ENCODE peak calls at places on chromosomes 5 and 9, in five cellular contexts. X is stimulated activated CD4-positive, alpha-beta T cell treated with anti-CD3 and anti-CD28 coated beads, Interleukin-2, amount 100 ng/mL, for 48 hours; W is right lobe of liver; B is HFFc6; F is stimulated activated CD8-positive, alpha-beta memory T cell treated with anti-CD3 and anti-CD28 coated beads, Interleukin-15, amount 100 ng/mL, for 24 hours. R is an unnamed sample.

GRCh38 chr5:126139773-126140172 is 283.4 kb upstream of the GRAMD2B start:
- DNase-seq in F (no peak), B (peak; percentile 19), X (no peak), W (no peak), R (no peak)

GRCh38 chr5:121090822-121091221 is 626.7 kb downstream of the PRR16 start:
- DNase-seq in B (no peak), W (no peak), F (no peak), X (no peak), R (no peak)

GRCh38 chr9:127221695-127222094 is 42.9 kb upstream of the GARNL3 start:
- DNase-seq in X (no peak), W (no peak), F (no peak), B (no peak), R (no peak)

GRCh38 chr9:130116346-130116745 is 55.9 kb upstream of the NCS1 start:
- DNase-seq in B (no peak), F (no peak), W (no peak), X (no peak), R (no peak)

GRCh38 chr5:149455889-149456409 is 76.9 kb upstream of the IL17B start:
- DNase-seq in B (peak; percentile 60), X (no peak), F (no peak), W (no peak), R (no peak)

GRCh38 chr5:141897425-141897824 is 19.2 kb upstream of the PCDH1 start:
- DNase-seq in X (no peak), F (no peak), B (no peak), W (no peak), R (no peak)

GRCh38 chr5:116145416-116145815 is 60.6 kb downstream of the COMMD10 start:
- DNase-seq in W (no peak), X (no peak), B (no peak), F (no peak), R (no peak)

GRCh38 chr9:129148463-129149204 is 29.4 kb downstream of the IER5L start:
- DNase-seq in X (no peak), F (no peak), B (no peak), W (no peak), R (no peak)

GRCh38 chr9:23700359-23700758 is 125.7 kb downstream of the ELAVL2 start:
- DNase-seq in W (no peak), X (no peak), B (no peak), F (no peak), R (no peak)

GRCh38 chr5:138664276-138664943 is 88.8 kb upstream of the CTNNA1 start:
- DNase-seq in F (no peak), X (no peak), B (peak; percentile 21), W (no peak), R (no peak)

GRCh38 chr5:57442080-57442839 is 40.4 kb downstream of the ACTBL2 start:
- DNase-seq in W (no peak), F (no peak), X (peak; percentile 1), B (peak; percentile 92), R (no peak)

GRCh38 chr5:146574713-146575112 is 58.7 kb upstream of the GPR151 start:
- DNase-seq in F (no peak), B (no peak), X (no peak), W (no peak), R (no peak)

GRCh38 chr9:124527781-124528180 is 20.6 kb upstream of the NR5A1 start:
- DNase-seq in B (peak; percentile 52), X (no peak), W (no peak), F (no peak), R (no peak)

GRCh38 chr5:88269222-88269771 is 652 bp upstream of the TMEM161B start:
- DNase-seq in F (no peak), W (no peak), X (no peak), B (no peak), R (no peak)

GRCh38 chr9:116193636-116194035 is 40.0 kb downstream of the PAPPA start:
- DNase-seq in W (no peak), X (no peak), B (peak; percentile 86), F (no peak), R (no peak)

GRCh38 chr5:139668064-139668880 is 20.1 kb downstream of the CXXC5 start:
- DNase-seq in W (no peak), B (peak; percentile 65), F (no peak), X (no peak), R (no peak)

GRCh38 chr5:111820072-111820471 is 63.1 kb upstream of the NREP start:
- DNase-seq in B (no peak), W (no peak), F (no peak), X (no peak), R (no peak)

GRCh38 chr5:51622161-51622790 is 239.0 kb downstream of the ISL1 start:
- DNase-seq in X (no peak), F (no peak), W (no peak), B (no peak), R (no peak)

GRCh38 chr9:135478858-135479468 is 619 bp upstream of the PPP1R26 start:
- DNase-seq in W (peak; percentile 73), X (no peak), B (no peak), F (no peak), R (no peak)

GRCh38 chr9:33776578-33776977 is 18.8 kb upstream of the PRSS3 start:
- DNase-seq in W (no peak), X (no peak), F (no peak), B (no peak), R (no peak)

GRCh38 chr5:565782-566445 is 41.7 kb upstream of the SLC9A3 start:
- DNase-seq in B (no peak), F (no peak), X (no peak), W (no peak), R (no peak)

GRCh38 chr9:99497641-99498040 is 275.6 kb downstream of the SEC61B start:
- DNase-seq in B (no peak), F (no peak), W (no peak), X (no peak), R (no peak)

GRCh38 chr5:68088302-68088701 is 127.3 kb upstream of the PIK3R1 start:
- DNase-seq in X (no peak), F (no peak), B (peak; percentile 83), W (no peak), R (no peak)

GRCh38 chr5:1550287-1551076 is 26.7 kb upstream of the LPCAT1 start:
- DNase-seq in B (no peak), F (no peak), W (no peak), X (no peak), R (no peak)

R was measured in GM18507.